ENCODE peak calls at places on chromosomes 2 and 18, in ten cellular contexts. A is left cardiac atrium; T is amygdala; J is naive thymus-derived CD8-positive, alpha-beta T cell; F is GM18507; B is fibroblast of the aortic adventitia; N is MV-4-11; V is HepG2; D is stimulated activated CD4-positive, alpha-beta T cell treated with anti-CD3 and anti-CD28 coated beads, Interleukin-4, amount 100 ng/mL, for 24 hours; I is effector memory CD4-positive, alpha-beta T cell. G is an unnamed sample.

GRCh38 chr2:157793053-157793612 is 83.0 kb downstream of the ACVR1 start:
- DNase-seq in F (no peak), J (no peak), N (no peak), T (no peak), A (no peak), D (no peak), B (peak; percentile 24), I (no peak), V (no peak), G (no peak)

GRCh38 chr2:11592671-11593574 is 59.1 kb downstream of the GREB1 start:
- DNase-seq in J (no peak), A (no peak), D (no peak), V (peak; percentile 25), B (no peak), F (no peak), N (no peak), I (no peak), T (no peak), G (no peak)

GRCh38 chr2:7982054-7982453 is 699.8 kb upstream of the ID2 start:
- DNase-seq in V (no peak), N (no peak), A (no peak), J (no peak), I (no peak), D (no peak), F (no peak), B (no peak), T (no peak), G (no peak)

GRCh38 chr2:3527886-3528785 is 8.8 kb upstream of the ADI1 start:
- DNase-seq in T (no peak), V (no peak), I (no peak), F (no peak), A (no peak), N (no peak), J (no peak), B (no peak), D (no peak), G (no peak)

GRCh38 chr18:9132628-9133027 is 4.0 kb upstream of the ANKRD12 start:
- DNase-seq in B (no peak), T (no peak), D (no peak), N (no peak), I (no peak), V (no peak), A (no peak), J (no peak), F (no peak), G (no peak)

GRCh38 chr2:108444941-108445840 is 3.8 kb upstream of the GCC2 start:
- DNase-seq in I (no peak), J (no peak), F (no peak), N (no peak), B (peak; percentile 94), D (no peak), A (no peak), T (no peak), V (no peak), G (peak; percentile 6)

GRCh38 chr2:192195548-192196418 is 1.1 kb upstream of the TMEFF2 start:
- DNase-seq in B (peak; percentile 22), I (no peak), N (no peak), T (no peak), J (no peak), A (peak; percentile 27), D (no peak), F (no peak), V (no peak), G (peak; percentile 25)

GRCh38 chr18:2547477-2548087 is 23.7 kb downstream of the METTL4 start:
- DNase-seq in J (peak; percentile 39), T (no peak), V (peak; percentile 20), B (peak; percentile 86), I (no peak), N (peak; percentile 50), A (no peak), F (no peak), D (no peak), G (peak; percentile 73)

GRCh38 chr2:156784034-156784433 is 347.9 kb downstream of the GPD2 start:
- DNase-seq in B (no peak), D (no peak), F (no peak), I (no peak), T (no peak), V (no peak), J (no peak), A (no peak), N (no peak), G (no peak)

GRCh38 chr2:201490291-201490690 is 38.8 kb downstream of the STRADB start:
- DNase-seq in A (no peak), F (no peak), B (no peak), D (no peak), J (no peak), T (no peak), V (no peak), I (no peak), N (no peak), G (no peak)

GRCh38 chr2:218020281-218020680 is 17.5 kb upstream of the TNS1 start:
- DNase-seq in F (no peak), N (no peak), B (no peak), V (no peak), D (no peak), T (no peak), J (no peak), I (no peak), A (no peak), G (no peak)

GRCh38 chr2:30351087-30351486 is 96.0 kb upstream of the LCLAT1 start:
- DNase-seq in B (peak; percentile 58), I (no peak), N (no peak), F (no peak), D (no peak), T (no peak), V (no peak), A (peak; percentile 70), J (no peak), G (no peak)

GRCh38 chr2:174454566-174454965 is 32.3 kb downstream of the GPR155 start:
- DNase-seq in V (no peak), F (no peak), J (no peak), T (no peak), D (no peak), A (no peak), I (no peak), N (no peak), B (no peak), G (no peak)

GRCh38 chr2:137969418-137969765 is 5.1 kb downstream of the HNMT start:
- DNase-seq in J (no peak), V (no peak), I (no peak), A (no peak), N (peak; percentile 92), F (no peak), D (no peak), T (no peak), B (peak; percentile 98), G (peak; percentile 98)

GRCh38 chr2:26429779-26430654 is 28.3 kb downstream of the DRC1 start:
- DNase-seq in I (no peak), V (no peak), F (no peak), B (no peak), T (no peak), J (no peak), A (no peak), D (no peak), N (no peak), G (no peak)

GRCh38 chr18:63578357-63578958 is 8.7 kb upstream of the SERPINB13 start:
- DNase-seq in A (no peak), T (no peak), D (no peak), I (no peak), F (no peak), N (peak; percentile 35), B (peak; percentile 66), V (peak; percentile 23), J (no peak), G (peak; percentile 36)

GRCh38 chr18:3209859-3210569 is 9.8 kb downstream of the MYOM1 start:
- DNase-seq in D (no peak), N (no peak), I (no peak), F (no peak), V (no peak), J (no peak), T (no peak), B (no peak), A (no peak), G (peak; percentile 24)

GRCh38 chr2:62578837-62579640 is 73.0 kb upstream of the TMEM17 start:
- DNase-seq in V (peak; percentile 76), F (no peak), D (no peak), T (no peak), I (no peak), A (no peak), J (no peak), N (peak; percentile 58), B (peak; percentile 90), G (peak; percentile 83)